ENCODE peak calls at places on chromosomes 6 and 20, in eight cellular contexts. S, U, H, V, X, O, N and F are unnamed samples.

GRCh38 chr6:154488802-154489437 is 21.6 kb downstream of the CNKSR3 start:
- DNase-seq in S (no peak), U (peak), H (no peak), V (no peak), X (no peak), O (peak), N (no peak), F (no peak)

GRCh38 chr6:147508073-147508870 is at the start of gene SAMD5:
- DNase-seq in S (peak), U (peak), H (peak), V (peak), X (no peak), O (peak), N (peak), F (peak)

GRCh38 chr6:44630125-44631028 is 242.9 kb downstream of the CDC5L start:
- DNase-seq in S (peak), U (peak), H (peak), V (peak), X (peak), O (peak), N (peak), F (peak)

GRCh38 chr6:143196525-143197225 is 136.0 kb downstream of the AIG1 start:
- DNase-seq in S (no peak), U (no peak), H (peak), V (no peak), X (no peak), O (no peak), N (no peak), F (no peak)

GRCh38 chr6:131029661-131030297 is 33.3 kb downstream of the EPB41L2 start:
- DNase-seq in S (no peak), U (no peak), H (peak), V (no peak), X (no peak), O (no peak), N (no peak), F (no peak)

GRCh38 chr6:2744778-2745177 is 5.9 kb downstream of the MYLK4 start:
- DNase-seq in S (no peak), U (no peak), H (no peak), V (no peak), X (no peak), O (no peak), N (no peak), F (no peak)

GRCh38 chr6:165627366-165627765 is 35.7 kb downstream of the PDE10A start:
- DNase-seq in S (no peak), U (no peak), H (no peak), V (no peak), X (no peak), O (no peak), N (no peak), F (no peak)

GRCh38 chr20:19940945-19941590 is 76.1 kb upstream of the NAA20 start:
- DNase-seq in S (no peak), U (no peak), H (peak), V (no peak), X (no peak), O (no peak), N (no peak), F (no peak)

GRCh38 chr6:110331816-110332215 is 26.3 kb downstream of the METTL24 start:
- DNase-seq in S (no peak), U (no peak), H (peak), V (no peak), X (no peak), O (no peak), N (no peak), F (no peak)